ENCODE peak calls at places on chromosomes 5 and 9, in four cellular contexts. F is spleen, J is breast epithelium, K is transverse colon. L is an unnamed sample.

GRCh38 chr9:80867731-80868130 is 821.6 kb downstream of the TLE1 start:
- DNase-seq in F (no peak), J (no peak), K (no peak), L (no peak)

GRCh38 chr9:17600962-17601593 is 22.2 kb downstream of the SH3GL2 start:
- DNase-seq in F (no peak), J (no peak), K (no peak), L (no peak)

GRCh38 chr9:137055385-137056364 is 1.8 kb upstream of the ENTPD2 start:
- DNase-seq in F (no peak), J (peak), K (peak), L (no peak)

GRCh38 chr5:154447074-154447725 is 1.4 kb downstream of the SAP30L start:
- DNase-seq in F (no peak), J (no peak), K (no peak), L (no peak)

GRCh38 chr5:76660360-76660759 is 37.2 kb upstream of the F2RL2 start:
- DNase-seq in F (no peak), J (no peak), K (no peak), L (no peak)

GRCh38 chr9:134068742-134069535 is 1.1 kb upstream of the BRD3 start:
- DNase-seq in F (peak), J (no peak), K (no peak), L (no peak)

GRCh38 chr5:173512637-173513435 is 103.6 kb downstream of the BOD1 start:
- DNase-seq in F (no peak), J (no peak), K (no peak), L (no peak)

GRCh38 chr5:164383662-164384061 is 878.2 kb downstream of the MAT2B start:
- DNase-seq in F (no peak), J (no peak), K (no peak), L (no peak)

GRCh38 chr5:142800776-142801494 is 30.8 kb downstream of the ARHGAP26 start:
- DNase-seq in F (no peak), J (no peak), K (no peak), L (no peak)

GRCh38 chr5:120463991-120464626 is at the start of gene PRR16:
- DNase-seq in F (peak), J (no peak), K (peak), L (no peak)

GRCh38 chr5:989961-990530 is 18.6 kb upstream of the NKD2 start:
- DNase-seq in F (no peak), J (peak), K (peak), L (no peak)

GRCh38 chr9:136775191-136775590 is 10.9 kb upstream of the LCN15 start:
- DNase-seq in F (no peak), J (no peak), K (no peak), L (no peak)

GRCh38 chr5:470961-471749 is 28.2 kb downstream of the EXOC3 start:
- DNase-seq in F (peak), J (no peak), K (no peak), L (no peak)

GRCh38 chr5:23014817-23015216 is 161.7 kb upstream of the CDH12 start:
- DNase-seq in F (no peak), J (no peak), K (no peak), L (no peak)

GRCh38 chr9:116087246-116087645 is 66.3 kb upstream of the PAPPA start:
- DNase-seq in F (no peak), J (peak), K (no peak), L (no peak)

GRCh38 chr9:5428794-5429528 is 8.8 kb downstream of the PLGRKT start:
- DNase-seq in F (no peak), J (no peak), K (no peak), L (no peak)

GRCh38 chr5:72133212-72133990 is 26.1 kb downstream of the MAP1B start:
- DNase-seq in F (no peak), J (no peak), K (no peak), L (no peak)

GRCh38 chr9:134631881-134632280 is 9.7 kb upstream of the COL5A1 start:
- DNase-seq in F (peak), J (no peak), K (no peak), L (no peak)

GRCh38 chr9:89986190-89986589 is 381.4 kb downstream of the GADD45G start:
- DNase-seq in F (no peak), J (no peak), K (no peak), L (no peak)

GRCh38 chr5:154254886-154255285 is 64.4 kb downstream of the GALNT10 start:
- DNase-seq in F (no peak), J (no peak), K (no peak), L (no peak)

GRCh38 chr5:40618926-40619325 is 60.8 kb upstream of the PTGER4 start:
- DNase-seq in F (no peak), J (no peak), K (no peak), L (no peak)

GRCh38 chr9:76680716-76681431 is 83.4 kb upstream of the PCA3 start:
- DNase-seq in F (no peak), J (no peak), K (no peak), L (no peak)

GRCh38 chr5:369151-369939 is 47.8 kb downstream of the AHRR start:
- DNase-seq in F (peak), J (peak), K (peak), L (no peak)

GRCh38 chr9:99026956-99027298 is 78.0 kb upstream of the TGFBR1 start:
- DNase-seq in F (no peak), J (no peak), K (no peak), L (no peak)

GRCh38 chr5:139394123-139394653 is 716 bp downstream of the PROB1 start:
- DNase-seq in F (peak), J (no peak), K (peak), L (no peak)

GRCh38 chr5:473344-474192 is 30.6 kb downstream of the EXOC3 start:
- DNase-seq in F (no peak), J (no peak), K (peak), L (peak)

GRCh38 chr9:87816041-87816440 is 66.6 kb upstream of the SPATA31E1 start:
- DNase-seq in F (no peak), J (no peak), K (no peak), L (no peak)

GRCh38 chr5:168422431-168422830 is 63.8 kb upstream of the RARS1 start:
- DNase-seq in F (no peak), J (no peak), K (no peak), L (no peak)

GRCh38 chr5:180170111-180170809 is 38.8 kb downstream of the RASGEF1C start:
- DNase-seq in F (no peak), J (peak), K (no peak), L (no peak)

GRCh38 chr5:93349613-93350012 is 231.4 kb downstream of the NR2F1-AS1 start:
- DNase-seq in F (no peak), J (no peak), K (no peak), L (no peak)

GRCh38 chr9:20786807-20787206 is 102.7 kb downstream of the FOCAD start:
- DNase-seq in F (no peak), J (no peak), K (no peak), L (no peak)

GRCh38 chr5:677131-678101 is 15.7 kb downstream of the TPPP start:
- DNase-seq in F (peak), J (no peak), K (no peak), L (peak)

GRCh38 chr9:92538541-92538940 is 2.8 kb upstream of the ECM2 start:
- DNase-seq in F (no peak), J (no peak), K (no peak), L (no peak)

GRCh38 chr5:139690385-139691274 is 42.5 kb downstream of the CXXC5 start:
- DNase-seq in F (peak), J (no peak), K (no peak), L (no peak)

GRCh38 chr9:89473762-89474469 is 24.0 kb downstream of the SEMA4D start:
- DNase-seq in F (no peak), J (no peak), K (no peak), L (no peak)

DNA sequence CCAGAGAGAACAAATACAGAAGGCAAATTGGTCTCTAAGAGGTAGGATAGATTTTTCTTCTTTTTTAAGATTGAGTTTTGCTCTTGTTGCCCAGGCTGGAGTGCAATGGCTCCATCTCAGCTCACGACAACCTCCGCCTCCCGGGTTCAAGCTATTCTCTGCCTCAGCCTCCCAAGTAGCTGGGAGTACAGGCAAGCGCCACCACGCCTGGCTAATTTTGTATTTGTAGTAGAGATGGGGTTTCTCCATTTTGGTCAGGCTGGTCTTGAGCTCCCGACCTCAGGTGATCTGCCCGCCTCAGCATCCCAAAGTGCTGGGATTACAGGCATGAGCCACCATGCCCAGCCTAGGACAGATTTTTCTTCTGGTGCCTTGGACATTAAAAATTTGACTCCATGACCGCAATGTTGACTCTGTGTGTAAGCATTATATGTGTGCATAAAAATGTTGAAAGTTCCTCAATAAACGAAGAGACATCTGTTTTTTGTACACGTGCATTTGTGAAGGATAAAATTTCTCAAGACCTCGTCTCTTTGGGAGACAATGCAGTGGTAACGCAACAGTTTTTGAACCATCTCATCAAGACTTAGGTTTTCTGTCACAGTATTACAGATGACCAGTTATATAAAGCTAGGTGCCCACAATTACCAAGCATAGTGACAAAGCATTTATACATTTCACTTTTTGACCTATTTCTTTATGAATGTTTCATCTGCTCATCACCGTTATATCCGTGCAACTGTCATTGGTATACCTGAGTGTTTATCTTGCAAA is 17.4 kb downstream of the VCP start:
- DNase-seq in F (no peak), J (no peak), K (no peak), L (no peak)
- TF ChIP-seq POLR2A in F (no peak), J (no peak), K (no peak), L (no peak)

GRCh38 chr5:32331217-32331926 is 18.6 kb upstream of the MTMR12 start:
- DNase-seq in F (no peak), J (peak), K (peak), L (no peak)
- TF ChIP-seq POLR2AphosphoS5 in F (no peak), J (no peak), K (no peak), L (no peak)

DNA sequence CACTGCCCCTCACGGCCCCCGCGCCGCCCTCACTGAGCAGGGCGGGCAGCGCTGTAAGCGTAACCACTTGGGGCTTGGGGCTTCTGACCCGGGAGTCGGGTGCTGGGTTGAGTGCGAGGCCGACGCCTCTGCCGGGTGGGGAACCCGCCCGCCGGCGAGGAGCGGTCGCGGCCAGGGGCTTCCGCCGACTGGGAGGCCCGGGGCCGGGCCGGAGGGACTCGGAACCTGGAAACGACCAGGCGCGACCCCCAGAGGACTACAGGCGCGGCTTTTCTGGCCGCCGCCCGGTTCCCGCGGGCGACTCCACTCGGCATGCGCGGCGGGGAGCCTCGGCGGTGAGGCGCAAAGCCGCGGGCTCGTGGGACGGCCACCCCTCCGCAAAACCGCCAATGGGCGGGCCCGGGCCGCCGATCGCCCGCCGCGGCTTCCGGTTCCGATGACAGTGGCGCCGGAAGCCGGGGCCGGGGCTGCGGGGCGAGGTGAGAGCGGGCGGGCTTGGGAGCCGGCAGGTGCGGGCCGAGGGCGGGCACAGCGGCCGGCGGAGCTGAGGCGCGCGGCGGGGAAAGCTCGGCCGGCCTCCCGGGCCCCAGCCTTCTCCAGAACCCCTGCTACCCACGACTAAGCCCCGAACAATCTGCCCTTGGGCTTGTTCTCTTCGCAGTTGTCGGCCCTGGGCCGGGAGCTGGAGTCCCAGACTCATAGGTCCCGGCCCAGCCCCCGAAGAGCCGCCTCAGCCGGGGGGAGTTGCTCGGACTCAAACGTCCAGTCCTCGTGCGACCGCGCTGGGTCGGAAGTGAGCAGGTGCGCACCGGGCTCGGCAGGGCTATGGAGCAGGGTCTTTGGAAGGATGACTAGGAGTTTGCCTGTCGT is at the start of gene RMND5B:
- DNase-seq in F (peak), J (peak), K (peak), L (peak)
- TF ChIP-seq POLR2A in F (peak), J (no peak), K (peak), L (peak)

DNA sequence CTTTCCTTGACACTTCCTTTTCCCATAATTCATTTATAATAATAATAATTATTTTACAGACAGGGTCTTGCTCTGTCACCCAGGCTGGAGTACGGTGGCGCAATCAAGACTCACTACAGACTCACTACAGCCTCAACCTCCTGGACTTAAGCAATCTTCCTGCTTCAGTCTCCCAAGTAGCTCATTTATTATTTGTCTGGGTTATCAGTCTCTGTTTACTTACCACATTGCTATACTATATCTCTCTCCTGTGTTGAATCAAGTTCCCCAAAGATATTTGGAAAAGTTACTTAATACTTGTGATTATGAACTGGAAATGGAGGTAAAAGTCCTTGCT is 55.7 kb downstream of the ANGPTL2 start:
- DNase-seq in F (no peak), J (no peak), K (no peak), L (no peak)
- TF ChIP-seq POLR2AphosphoS5 in F (no peak), J (no peak), K (no peak), L (no peak)

GRCh38 chr5:100900796-100901731 is 2.0 kb downstream of the ST8SIA4 start:
- DNase-seq in F (peak), J (peak), K (peak), L (peak)
- TF ChIP-seq POLR2A in F (no peak), J (no peak), K (peak), L (peak)

GRCh38 chr9:33993104-33993503 is 55.6 kb downstream of the UBAP2 start:
- DNase-seq in F (no peak), J (no peak), K (no peak), L (no peak)
- TF ChIP-seq POLR2AphosphoS5 in F (no peak), J (no peak), K (no peak), L (no peak)

GRCh38 chr9:72127753-72128152 is 21.5 kb upstream of the GDA start:
- DNase-seq in F (no peak), J (no peak), K (no peak), L (no peak)

GRCh38 chr9:72131206-72131605 is 18.0 kb upstream of the GDA start:
- DNase-seq in F (no peak), J (no peak), K (no peak), L (no peak)

GRCh38 chr9:72128526-72128925 is 20.7 kb upstream of the GDA start:
- DNase-seq in F (no peak), J (no peak), K (peak), L (no peak)

GRCh38 chr9:72132052-72132451 is 17.2 kb upstream of the GDA start:
- DNase-seq in F (no peak), J (no peak), K (no peak), L (no peak)

GRCh38 chr9:72129271-72130156 is 19.7 kb upstream of the GDA start:
- DNase-seq in F (no peak), J (no peak), K (peak), L (no peak)
- TF ChIP-seq POLR2A in F (no peak), J (no peak), K (no peak), L (no peak)

L was measured in GM12892.